ENCODE peak calls at places on chromosome 6, in seven cellular contexts. M is kidney glomerular epithelial cell, C is A549, F is NCI-H1417, V is GM19239, A is RCC 7860, G is GM04504. L is an unnamed sample.

GRCh38 chr6:148440877-148441453 is 98.3 kb downstream of the SASH1 start:
- DNase-seq in F (no peak), A (peak), V (no peak), C (peak), G (peak), M (peak), L (no peak)

GRCh38 chr6:110422444-110422822 is 7.1 kb upstream of the DDO start:
- DNase-seq in C (no peak), G (no peak), M (no peak), A (no peak), F (no peak), V (no peak), L (no peak)

GRCh38 chr6:167493961-167494697 is 169.2 kb downstream of the TTLL2 start:
- DNase-seq in V (no peak), C (no peak), F (no peak), A (no peak), G (no peak), M (no peak), L (no peak)

GRCh38 chr6:167238694-167239467 is 52.2 kb upstream of the UNC93A start:
- DNase-seq in A (no peak), F (no peak), G (no peak), M (no peak), V (no peak), C (no peak), L (peak)

GRCh38 chr6:137013031-137013430 is 31.7 kb downstream of the IL20RA start:
- DNase-seq in C (no peak), V (no peak), A (peak), F (no peak), G (peak), M (peak), L (no peak)

GRCh38 chr6:170152989-170153388 is 137.9 kb downstream of the DLL1 start:
- DNase-seq in C (no peak), G (no peak), M (peak), V (no peak), A (peak), F (peak), L (no peak)

GRCh38 chr6:141552463-141552862 is 580.3 kb upstream of the GJE1 start:
- DNase-seq in F (peak), A (peak), G (no peak), M (peak), C (peak), V (no peak), L (peak)

GRCh38 chr6:125749112-125749863 is at the start of gene HEY2:
- DNase-seq in F (peak), A (peak), M (peak), V (peak), C (peak), G (peak), L (peak)

GRCh38 chr6:122347251-122347650 is 52.2 kb upstream of the HSF2 start:
- DNase-seq in V (no peak), C (no peak), G (no peak), M (no peak), F (no peak), A (no peak), L (no peak)

GRCh38 chr6:90169328-90169886 is 127.2 kb downstream of the BACH2 start:
- DNase-seq in A (no peak), M (no peak), F (no peak), C (no peak), G (no peak), V (no peak), L (no peak)

GRCh38 chr6:33072508-33073100 is 845 bp downstream of the HLA-DPA1 start:
- DNase-seq in V (no peak), F (no peak), G (no peak), M (no peak), C (no peak), A (no peak), L (no peak)

GRCh38 chr6:158143700-158144099 is 24.4 kb downstream of the SERAC1 start:
- DNase-seq in F (no peak), V (no peak), G (no peak), C (no peak), M (no peak), A (no peak), L (no peak)

GRCh38 chr6:142009647-142010046 is 123.1 kb upstream of the GJE1 start:
- DNase-seq in C (no peak), M (no peak), V (no peak), A (peak), G (no peak), F (no peak), L (no peak)

GRCh38 chr6:138577151-138577915 is 78.0 kb upstream of the NHSL1 start:
- DNase-seq in V (no peak), C (no peak), M (no peak), G (no peak), A (peak), F (peak), L (no peak)

GRCh38 chr6:6968357-6968730 is 139.4 kb upstream of the RREB1 start:
- DNase-seq in G (no peak), A (no peak), V (no peak), M (no peak), C (no peak), F (no peak), L (no peak)

GRCh38 chr6:40315055-40315454 is 272.1 kb downstream of the LRFN2 start:
- DNase-seq in C (no peak), A (no peak), F (no peak), M (no peak), V (no peak), G (no peak), L (no peak)

GRCh38 chr6:21277601-21278043 is 315.9 kb upstream of the SOX4 start:
- DNase-seq in C (peak), A (no peak), G (no peak), V (no peak), M (no peak), F (no peak), L (no peak)

GRCh38 chr6:127690092-127690491 is 113.1 kb downstream of the C6orf58 start:
- DNase-seq in A (no peak), G (no peak), F (no peak), M (peak), V (no peak), C (peak), L (no peak)

GRCh38 chr6:141029908-141030307 is 1102.8 kb upstream of the GJE1 start:
- DNase-seq in A (no peak), M (no peak), G (no peak), F (no peak), C (no peak), V (no peak), L (no peak)

GRCh38 chr6:128492386-128492785 is 28.0 kb downstream of the PTPRK start:
- DNase-seq in F (no peak), C (peak), G (no peak), A (no peak), V (no peak), M (no peak), L (no peak)

GRCh38 chr6:524803-525202 is 132.1 kb downstream of the HUS1B start:
- DNase-seq in F (no peak), G (no peak), A (no peak), V (no peak), C (no peak), M (no peak), L (no peak)

GRCh38 chr6:41446907-41447545 is 99.2 kb upstream of the FOXP4 start:
- DNase-seq in M (no peak), V (no peak), G (no peak), F (no peak), A (no peak), C (no peak), L (no peak)

GRCh38 chr6:16922282-16922681 is 161.0 kb upstream of the ATXN1 start:
- DNase-seq in A (no peak), V (no peak), M (no peak), C (no peak), G (no peak), F (no peak), L (no peak)

GRCh38 chr6:18240230-18240629 is 24.1 kb downstream of the DEK start:
- DNase-seq in M (no peak), A (no peak), C (no peak), G (no peak), F (no peak), V (no peak), L (no peak)

GRCh38 chr6:30493643-30494250 is 4.4 kb downstream of the HLA-E start:
- DNase-seq in G (no peak), F (no peak), A (no peak), M (no peak), C (no peak), V (no peak), L (no peak)

GRCh38 chr6:112086744-112087135 is 542 bp downstream of the TUBE1 start:
- DNase-seq in A (peak), V (no peak), M (peak), C (peak), F (peak), G (peak), L (peak)

GRCh38 chr6:144186817-144187625 is 36.7 kb downstream of the STX11 start:
- DNase-seq in C (no peak), M (no peak), A (no peak), G (no peak), F (no peak), V (no peak), L (no peak)

GRCh38 chr6:34475167-34476047 is 9.5 kb downstream of the PACSIN1 start:
- DNase-seq in A (no peak), V (no peak), G (no peak), C (no peak), M (no peak), F (peak), L (no peak)

GRCh38 chr6:25054469-25054868 is 118.7 kb upstream of the RIPOR2 start:
- DNase-seq in V (no peak), F (no peak), M (peak), A (peak), G (peak), C (no peak), L (no peak)

GRCh38 chr6:134493789-134494188 is 175.9 kb upstream of the SGK1 start:
- DNase-seq in V (no peak), F (no peak), C (no peak), A (no peak), G (no peak), M (no peak), L (no peak)

GRCh38 chr6:147043994-147044477 is 160.2 kb upstream of the STXBP5 start:
- DNase-seq in C (peak), F (peak), M (no peak), V (no peak), A (no peak), G (no peak), L (no peak)

GRCh38 chr6:135904666-135905065 is 53.2 kb downstream of the PDE7B start:
- DNase-seq in F (no peak), C (no peak), M (peak), V (no peak), A (peak), G (no peak), L (no peak)

GRCh38 chr6:9103876-9104521 is 668.7 kb upstream of the SLC35B3 start:
- DNase-seq in V (no peak), C (no peak), F (no peak), G (no peak), A (no peak), M (no peak), L (no peak)

GRCh38 chr6:18142591-18142861 is 12.4 kb downstream of the TPMT start:
- DNase-seq in G (no peak), F (no peak), M (no peak), C (no peak), A (no peak), V (no peak), L (no peak)

GRCh38 chr6:46217671-46218131 is 46.9 kb upstream of the ENPP5 start:
- DNase-seq in A (no peak), G (no peak), V (peak), C (no peak), M (no peak), F (no peak), L (no peak)

GRCh38 chr6:25701807-25702206 is 49.8 kb downstream of the SCGN start:
- DNase-seq in G (no peak), F (no peak), M (no peak), C (no peak), A (no peak), V (no peak), L (no peak)

GRCh38 chr6:153108320-153108719 is 22.8 kb downstream of the RGS17 start:
- DNase-seq in V (no peak), C (no peak), M (peak), G (no peak), F (no peak), A (peak), L (no peak)

GRCh38 chr6:138454976-138455706 is 44.2 kb downstream of the NHSL1 start:
- DNase-seq in M (no peak), G (no peak), C (peak), V (no peak), F (no peak), A (no peak), L (no peak)

GRCh38 chr6:104714796-104715195 is 144.9 kb downstream of the HACE1 start:
- DNase-seq in A (no peak), G (no peak), C (no peak), V (no peak), M (no peak), F (no peak), L (no peak)